ENCODE peak calls at places on chromosome 14, in seven cellular contexts. V is left ventricle myocardium inferior, X is thoracic aorta, N is bronchial epithelial cell, B is mesothelial cell of epicardium, Y is neural progenitor cell, S is tibial artery. T is an unnamed sample.

GRCh38 chr14:67440513-67440912 is 28.5 kb upstream of the PLEK2 start:
- DNase-seq in S (no peak), N (peak; percentile 46), B (no peak), Y (no peak), X (no peak), V (no peak), T (peak; percentile 55)

GRCh38 chr14:64421166-64421565 is 33.0 kb downstream of the MTHFD1 start:
- DNase-seq in N (peak; percentile 67), B (no peak), Y (no peak), X (no peak), V (no peak), S (no peak), T (no peak)

GRCh38 chr14:74980746-74981661 is 21.7 kb upstream of the EIF2B2 start:
- DNase-seq in X (no peak), S (peak; percentile 97), N (no peak), B (no peak), Y (peak; percentile 96), V (no peak), T (no peak)

GRCh38 chr14:75044322-75044721 is 6.9 kb downstream of the MLH3 start:
- DNase-seq in Y (no peak), X (no peak), V (no peak), N (peak; percentile 67), B (no peak), S (no peak), T (no peak)

GRCh38 chr14:81453166-81453766 is 53.1 kb upstream of the STON2 start:
- DNase-seq in S (no peak), N (peak; percentile 58), V (no peak), X (no peak), Y (peak; percentile 72), B (no peak), T (peak; percentile 60)

GRCh38 chr14:103562385-103563088 is at the start of the genes BAG5 and COA8:
- DNase-seq in B (peak; percentile 79), V (peak; percentile 88), X (no peak), N (peak; percentile 60), S (peak; percentile 91), Y (peak; percentile 96), T (peak; percentile 93)

GRCh38 chr14:37650356-37651037 is 55.1 kb downstream of the TTC6 start:
- DNase-seq in S (no peak), Y (peak; percentile 41), X (no peak), V (no peak), B (no peak), N (no peak), T (no peak)

GRCh38 chr14:56759633-56760032 is 50.6 kb downstream of the OTX2 start:
- DNase-seq in V (no peak), B (no peak), N (no peak), S (no peak), Y (no peak), X (no peak), T (no peak)

GRCh38 chr14:31420013-31420318 is 384 bp downstream of the HEATR5A start:
- DNase-seq in V (peak; percentile 63), N (peak; percentile 33), Y (peak; percentile 86), X (no peak), B (peak; percentile 19), S (peak; percentile 79), T (peak; percentile 89)

GRCh38 chr14:52703225-52703624 is 3.8 kb upstream of the PSMC6 start:
- DNase-seq in Y (no peak), X (no peak), V (no peak), B (no peak), N (peak; percentile 98), S (no peak), T (no peak)

GRCh38 chr14:47948981-47949380 is 273.6 kb upstream of the MDGA2 start:
- DNase-seq in N (no peak), X (no peak), V (no peak), B (no peak), S (no peak), Y (no peak), T (no peak)

GRCh38 chr14:90091393-90091792 is 29.6 kb downstream of the KCNK13 start:
- DNase-seq in S (no peak), V (no peak), Y (no peak), N (no peak), X (no peak), B (no peak), T (no peak)

GRCh38 chr14:71682337-71682736 is 249.9 kb upstream of the RGS6 start:
- DNase-seq in X (no peak), N (no peak), B (no peak), Y (no peak), V (no peak), S (no peak), T (no peak)

GRCh38 chr14:53044486-53044885 is 93.6 kb upstream of the FERMT2 start:
- DNase-seq in V (no peak), B (no peak), N (no peak), Y (no peak), X (no peak), S (no peak), T (no peak)

GRCh38 chr14:103370087-103370486 is 15.1 kb upstream of the MARK3 start:
- DNase-seq in N (no peak), X (no peak), Y (no peak), S (peak; percentile 7), B (no peak), V (no peak), T (no peak)

GRCh38 chr14:103512701-103513611 is 9.7 kb downstream of the CKB start:
- DNase-seq in X (peak; percentile 76), Y (no peak), N (peak; percentile 98), B (no peak), V (peak; percentile 49), S (peak; percentile 94), T (no peak)

GRCh38 chr14:65637780-65638179 is 225.2 kb downstream of the FUT8 start:
- DNase-seq in V (no peak), N (peak; percentile 81), Y (no peak), B (no peak), X (no peak), S (no peak), T (no peak)

GRCh38 chr14:29584992-29585391 is 342.7 kb downstream of the PRKD1 start:
- DNase-seq in N (peak; percentile 21), X (no peak), S (peak; percentile 74), V (peak; percentile 29), B (no peak), Y (peak; percentile 58), T (no peak)

GRCh38 chr14:92670967-92671366 is 77.5 kb downstream of the LGMN start:
- DNase-seq in X (no peak), Y (no peak), N (no peak), S (no peak), V (no peak), B (no peak), T (no peak)

GRCh38 chr14:34223302-34224150 is 238.5 kb downstream of the SPTSSA start:
- DNase-seq in B (no peak), S (no peak), N (no peak), V (no peak), X (no peak), Y (peak; percentile 20), T (no peak)

GRCh38 chr14:87013583-87013982 is 979.4 kb downstream of the GALC start:
- DNase-seq in N (peak; percentile 33), V (no peak), B (no peak), Y (no peak), X (no peak), S (no peak), T (no peak)

GRCh38 chr14:78358631-78359030 is 188.5 kb downstream of the NRXN3 start:
- DNase-seq in Y (no peak), V (no peak), X (no peak), B (no peak), S (no peak), N (no peak), T (no peak)

GRCh38 chr14:50668008-50668851 is at the start of gene SAV1:
- DNase-seq in N (peak; percentile 71), Y (peak; percentile 94), B (peak; percentile 54), X (peak; percentile 29), V (peak; percentile 88), S (peak; percentile 91), T (peak; percentile 83)

GRCh38 chr14:89017417-89017816 is 193.0 kb downstream of the TTC8 start:
- DNase-seq in B (no peak), N (no peak), Y (no peak), X (no peak), S (no peak), V (no peak), T (no peak)

GRCh38 chr14:89013698-89014569 is 189.5 kb downstream of the TTC8 start:
- DNase-seq in B (no peak), N (no peak), S (no peak), Y (no peak), V (no peak), X (no peak), T (no peak)

GRCh38 chr14:89013098-89013504 is 188.7 kb downstream of the TTC8 start:
- DNase-seq in X (no peak), N (peak; percentile 61), Y (peak; percentile 25), V (no peak), S (no peak), B (no peak), T (peak; percentile 72)

GRCh38 chr14:89014570-89014847 is 190.1 kb downstream of the TTC8 start:
- DNase-seq in S (no peak), X (no peak), N (no peak), B (no peak), V (no peak), Y (no peak), T (no peak)

DNA sequence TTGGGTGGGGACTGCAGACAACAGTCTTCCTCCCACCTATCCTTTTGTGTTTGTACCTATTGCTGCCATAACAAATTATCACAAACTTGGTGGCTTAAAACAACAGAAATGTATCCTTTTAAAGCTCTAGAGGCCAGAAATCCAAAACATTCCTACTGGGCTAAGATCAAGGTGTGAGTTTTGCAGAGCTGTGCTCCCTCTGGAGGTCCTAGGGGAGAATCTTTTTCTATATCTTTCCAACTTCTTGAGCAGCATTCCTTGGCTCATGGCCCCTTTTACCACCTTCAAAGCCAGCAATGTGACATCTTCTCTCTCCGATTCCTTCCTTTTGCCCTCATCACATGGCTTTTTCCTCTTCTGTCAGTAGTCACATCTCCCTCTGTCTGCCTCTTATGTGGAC is 190.6 kb downstream of the TTC8 start:
- DNase-seq in N (no peak), Y (no peak), S (no peak), B (no peak), V (no peak), X (no peak), T (no peak)
- TF ChIP-seq CTCF in N (no peak), Y (no peak), S (no peak), B (no peak), V (no peak), X (no peak), T (no peak)

GRCh38 chr14:93903342-93904184 is 23.6 kb upstream of the FAM181A start:
- DNase-seq in Y (peak; percentile 74), V (no peak), B (no peak), X (no peak), N (no peak), S (peak; percentile 51), T (no peak)
- TF ChIP-seq CTCF in Y (peak; percentile 78), V (peak; percentile 50), B (no peak), X (no peak), N (peak; percentile 49), S (peak; percentile 37), T (no peak)

GRCh38 chr14:23181453-23181852 is 2.0 kb downstream of the SLC7A8 start:
- DNase-seq in N (no peak), S (no peak), V (no peak), X (no peak), B (no peak), Y (no peak), T (no peak)
- TF ChIP-seq CTCF in N (no peak), S (no peak), V (no peak), X (no peak), B (no peak), Y (no peak), T (no peak)

DNA sequence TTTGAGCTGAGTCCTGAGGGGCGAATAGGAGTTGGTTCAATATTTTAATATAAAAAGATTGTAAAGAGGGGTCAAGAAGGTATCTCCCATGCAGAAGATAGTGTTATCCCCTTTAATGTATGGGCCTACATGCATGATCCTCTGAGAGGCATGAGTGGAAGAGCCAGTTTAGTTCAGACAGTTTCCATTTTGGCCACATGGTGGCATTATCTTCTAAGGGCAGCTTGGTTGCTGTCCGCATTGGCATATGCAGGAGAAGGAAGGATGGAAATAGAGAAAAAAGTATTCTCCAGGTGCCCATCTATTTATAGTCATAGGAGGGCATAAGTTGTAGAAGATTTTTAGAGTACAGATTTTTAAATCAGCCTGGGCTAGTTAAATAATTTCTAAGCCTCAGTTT is 5.4 kb downstream of the SAMD4A start:
- DNase-seq in X (no peak), B (no peak), N (peak; percentile 31), S (no peak), V (no peak), Y (peak; percentile 65), T (no peak)
- TF ChIP-seq CTCF in X (peak; percentile 18), B (peak; percentile 39), N (peak; percentile 43), S (no peak), V (peak; percentile 55), Y (peak; percentile 80), T (no peak)

T was measured in mucosa of descending colon.